ENCODE peak calls at places on chromosomes 11 and 22, in five cellular contexts. S is WERI-Rb-1, Y is NAMALWA, P is heart right ventricle, M is suprapubic skin. V is an unnamed sample.

GRCh38 chr11:91178366-91178765 is 955.5 kb upstream of the CHORDC1 start:
- DNase-seq in M (no peak), Y (no peak), P (no peak), S (no peak), V (no peak)

GRCh38 chr11:112195906-112196305 is 20.6 kb downstream of the BCO2 start:
- DNase-seq in M (no peak), P (no peak), Y (no peak), S (no peak), V (no peak)

GRCh38 chr22:46533434-46533833 is 4.0 kb downstream of the CELSR1 start:
- DNase-seq in P (no peak), Y (no peak), S (no peak), M (no peak), V (no peak)

GRCh38 chr11:96097844-96098421 is 174.0 kb upstream of the MTMR2 start:
- DNase-seq in S (no peak), Y (no peak), P (no peak), M (no peak), V (no peak)

GRCh38 chr22:35870517-35871275 is 153.0 kb downstream of the APOL5 start:
- DNase-seq in P (no peak), S (no peak), Y (no peak), M (no peak), V (no peak)

GRCh38 chr11:114188851-114189570 is 107.2 kb upstream of the NNMT start:
- DNase-seq in M (no peak), S (no peak), P (no peak), Y (no peak), V (no peak)

GRCh38 chr22:46851941-46852340 is 89.5 kb downstream of the TBC1D22A start:
- DNase-seq in Y (no peak), P (no peak), S (no peak), M (no peak), V (no peak)

GRCh38 chr22:46595545-46595944 is 24.6 kb upstream of the GRAMD4 start:
- DNase-seq in P (no peak), M (no peak), Y (no peak), S (no peak), V (no peak)

GRCh38 chr22:33537059-33537458 is 383.2 kb downstream of the LARGE1 start:
- DNase-seq in M (no peak), P (peak; percentile 15), Y (no peak), S (no peak), V (no peak)

GRCh38 chr22:46432164-46433068 is 96.9 kb downstream of the TRMU start:
- DNase-seq in P (no peak), M (no peak), Y (peak; percentile 36), S (no peak), V (peak; percentile 5)

GRCh38 chr11:31966846-31967245 is 124.0 kb upstream of the RCN1 start:
- DNase-seq in S (no peak), Y (no peak), P (no peak), M (no peak), V (no peak)

GRCh38 chr11:117171648-117172051 is 6.9 kb upstream of the SIDT2 start:
- DNase-seq in S (no peak), M (peak; percentile 54), P (no peak), Y (no peak), V (no peak)

GRCh38 chr22:30209642-30210041 is 36.9 kb downstream of the LIF start:
- DNase-seq in Y (no peak), P (no peak), M (peak; percentile 69), S (no peak), V (no peak)

V was measured in MV-4-11.